ENCODE peak calls at places on chromosomes 3 and 15, in eight cellular contexts. V is cardiac fibroblast, T is NB4, I is activated B cell treated with CpG ODN at 0.5 μM for 24 hours, R is WTC11, Z is A549, W is fibroblast of lung, O is fibroblast of mammary gland. L is an unnamed sample.

GRCh38 chr3:122498152-122498551 is 16.6 kb downstream of the KPNA1 start:
- DNase-seq in V (no peak), T (peak; percentile 13), I (no peak), R (no peak), Z (no peak), W (no peak), O (no peak), L (no peak)

GRCh38 chr3:58058654-58059263 is 50.5 kb downstream of the FLNB start:
- DNase-seq in V (peak; percentile 56), T (no peak), I (no peak), R (no peak), Z (no peak), W (peak; percentile 83), O (peak; percentile 83), L (no peak)

GRCh38 chr3:59641169-59641914 is 591.5 kb upstream of the CFAP20DC start:
- DNase-seq in V (peak; percentile 15), T (no peak), I (no peak), R (no peak), Z (no peak), W (peak; percentile 54), O (peak; percentile 65), L (no peak)

GRCh38 chr3:16508591-16508995 is 4.9 kb downstream of the RFTN1 start:
- DNase-seq in V (no peak), T (no peak), I (no peak), R (no peak), Z (no peak), W (peak; percentile 70), O (peak; percentile 49), L (no peak)

GRCh38 chr3:127970966-127971592 is 56.0 kb downstream of the KBTBD12 start:
- DNase-seq in V (peak; percentile 77), T (peak; percentile 59), I (no peak), R (no peak), Z (peak; percentile 63), W (peak; percentile 44), O (peak; percentile 62), L (no peak)

GRCh38 chr3:46881819-46882376 is 4.4 kb downstream of the PTH1R start:
- DNase-seq in V (no peak), T (peak; percentile 52), I (peak; percentile 31), R (peak; percentile 63), Z (no peak), W (peak; percentile 5), O (no peak), L (no peak)

GRCh38 chr15:81322708-81323253 is 1.2 kb downstream of the STARD5 start:
- DNase-seq in V (no peak), T (no peak), I (no peak), R (no peak), Z (no peak), W (no peak), O (no peak), L (no peak)

GRCh38 chr3:81761904-81762565 is 590 bp upstream of the GBE1 start:
- DNase-seq in V (no peak), T (no peak), I (no peak), R (no peak), Z (no peak), W (peak; percentile 39), O (no peak), L (no peak)

GRCh38 chr15:39362832-39363561 is 217.9 kb upstream of the THBS1 start:
- DNase-seq in V (peak; percentile 87), T (no peak), I (no peak), R (no peak), Z (no peak), W (peak; percentile 99), O (peak; percentile 89), L (no peak)

GRCh38 chr3:177608443-177608842 is 411.2 kb upstream of the TBL1XR1 start:
- DNase-seq in V (no peak), T (no peak), I (no peak), R (no peak), Z (no peak), W (no peak), O (no peak), L (no peak)

GRCh38 chr3:52392216-52392930 is 52.5 kb downstream of the SEMA3G start:
- DNase-seq in V (no peak), T (no peak), I (no peak), R (no peak), Z (no peak), W (no peak), O (no peak), L (no peak)

GRCh38 chr3:52388933-52389332 is 56.0 kb downstream of the SEMA3G start:
- DNase-seq in V (peak; percentile 9), T (peak; percentile 33), I (no peak), R (no peak), Z (peak; percentile 7), W (no peak), O (no peak), L (no peak)

GRCh38 chr3:52388348-52388821 is 56.5 kb downstream of the SEMA3G start:
- DNase-seq in V (no peak), T (no peak), I (no peak), R (peak; percentile 79), Z (no peak), W (no peak), O (no peak), L (no peak)

GRCh38 chr3:52393131-52393807 is 51.6 kb downstream of the SEMA3G start:
- DNase-seq in V (no peak), T (no peak), I (no peak), R (no peak), Z (no peak), W (no peak), O (no peak), L (no peak)

DNA sequence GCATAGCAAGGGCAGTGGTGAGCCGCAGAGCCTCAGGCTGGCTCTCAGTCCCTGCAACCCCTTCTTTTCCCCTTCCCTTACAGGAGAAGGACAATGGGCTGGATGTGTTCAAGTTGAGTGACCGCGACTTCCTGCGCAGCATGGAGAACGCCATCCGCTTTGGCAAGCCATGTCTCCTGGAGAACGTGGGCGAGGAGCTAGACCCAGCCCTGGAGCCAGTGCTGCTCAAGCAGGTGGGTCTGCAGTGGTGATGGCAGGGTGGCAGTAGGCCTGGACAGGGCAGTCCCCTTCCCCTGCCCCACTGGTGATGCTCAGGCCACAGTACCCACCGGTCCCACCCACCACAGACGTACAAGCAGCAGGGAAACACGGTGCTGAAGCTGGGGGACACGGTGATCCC is 53.8 kb downstream of the SEMA3G start:
- DNase-seq in V (no peak), T (no peak), I (no peak), R (no peak), Z (no peak), W (no peak), O (no peak), L (no peak)
- TF ChIP-seq CTCF in V (no peak), T (no peak), I (no peak), R (no peak), Z (no peak), W (no peak), O (no peak), L (no peak)

GRCh38 chr15:89578146-89578545 is 2.9 kb downstream of the TICRR start:
- DNase-seq in V (no peak), T (no peak), I (no peak), R (no peak), Z (no peak), W (no peak), O (no peak), L (no peak)

GRCh38 chr15:89577776-89578115 is 2.5 kb downstream of the TICRR start:
- DNase-seq in V (no peak), T (no peak), I (no peak), R (no peak), Z (no peak), W (no peak), O (no peak), L (no peak)

GRCh38 chr15:89575656-89576416 is 567 bp downstream of the TICRR start:
- DNase-seq in V (peak; percentile 32), T (peak; percentile 66), I (no peak), R (peak; percentile 44), Z (peak; percentile 46), W (peak; percentile 13), O (peak; percentile 8), L (no peak)

GRCh38 chr15:89576417-89576773 is 1.1 kb downstream of the TICRR start:
- DNase-seq in V (peak; percentile 39), T (peak; percentile 27), I (no peak), R (no peak), Z (peak; percentile 22), W (no peak), O (peak; percentile 30), L (no peak)

GRCh38 chr15:89575146-89575655 is at the start of gene TICRR:
- DNase-seq in V (peak; percentile 100), T (peak; percentile 100), I (peak; percentile 80), R (peak; percentile 96), Z (peak; percentile 100), W (peak; percentile 99), O (peak; percentile 100), L (peak; percentile 81)
- TF ChIP-seq CTCF in V (no peak), T (no peak), I (no peak), R (no peak), Z (no peak), W (no peak), O (no peak), L (no peak)

GRCh38 chr3:141876381-141876890 is at the start of gene ATP1B3:
- DNase-seq in V (peak; percentile 76), T (peak; percentile 90), I (peak; percentile 84), R (peak; percentile 76), Z (peak; percentile 82), W (peak; percentile 83), O (peak; percentile 74), L (no peak)
- TF ChIP-seq CTCF in V (no peak), T (no peak), I (no peak), R (no peak), Z (no peak), W (no peak), O (no peak), L (no peak)

GRCh38 chr3:33668618-33669017 is 49.4 kb downstream of the CLASP2 start:
- DNase-seq in V (no peak), T (no peak), I (no peak), R (no peak), Z (no peak), W (no peak), O (no peak), L (no peak)
- TF ChIP-seq CTCF in V (no peak), T (no peak), I (no peak), R (no peak), Z (no peak), W (no peak), O (no peak), L (no peak)

DNA sequence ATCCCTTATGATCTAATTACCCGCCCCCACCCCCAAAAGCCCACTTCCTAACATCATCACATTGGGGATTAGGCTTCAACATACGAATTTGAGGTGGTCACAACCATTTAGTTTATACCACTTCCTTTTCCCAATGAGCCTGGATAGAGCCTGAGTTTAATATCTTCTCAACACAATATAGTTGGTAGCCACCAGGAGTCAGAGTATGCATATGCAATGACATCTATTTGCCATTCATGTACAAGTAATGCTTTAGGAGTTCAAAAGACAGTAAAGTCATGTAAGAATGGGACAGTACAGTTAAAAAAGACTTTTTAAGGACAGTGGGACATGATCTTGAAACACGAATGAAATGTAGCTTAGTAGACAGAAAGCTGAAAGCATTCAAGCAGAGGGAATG is 172.4 kb downstream of the DCLK3 start:
- DNase-seq in V (peak; percentile 58), T (no peak), I (no peak), R (no peak), Z (peak; percentile 6), W (no peak), O (peak; percentile 35), L (no peak)
- TF ChIP-seq CTCF in V (peak; percentile 15), T (no peak), I (no peak), R (no peak), Z (peak; percentile 18), W (no peak), O (peak; percentile 27), L (no peak)

L was measured in D721Med.